ENCODE peak calls at places on chromosomes 11 and 22, in nine cellular contexts. X is GM19239, B is IMR-90, O is LoVo, C is neural progenitor cell, Q is HT1080, T is A172, A is NCI-H2227 treated with DMSO at 0.1 percent for 48 hours, L is T-cell. K is an unnamed sample.

GRCh38 chr11:28900427-28900826 is 792.2 kb downstream of the METTL15 start:
- DNase-seq in X (no peak), B (no peak), O (no peak), C (no peak), Q (no peak), T (no peak), A (no peak), L (no peak), K (no peak)

GRCh38 chr11:9148035-9148434 is 56.6 kb upstream of the SCUBE2 start:
- DNase-seq in X (no peak), B (no peak), O (no peak), C (no peak), Q (no peak), T (no peak), A (no peak), L (no peak), K (no peak)

GRCh38 chr11:102727890-102728289 is 3.1 kb upstream of the MMP8 start:
- DNase-seq in X (no peak), B (peak; percentile 96), O (no peak), C (no peak), Q (peak; percentile 83), T (peak; percentile 2), A (no peak), L (no peak), K (peak; percentile 56)

GRCh38 chr22:36237462-36238347 is 1.6 kb downstream of the APOL2 start:
- DNase-seq in X (peak; percentile 26), B (no peak), O (no peak), C (no peak), Q (no peak), T (no peak), A (no peak), L (no peak), K (peak; percentile 35)

GRCh38 chr22:26172389-26172990 is 3.2 kb downstream of the SEZ6L start:
- DNase-seq in X (peak; percentile 56), B (peak; percentile 4), O (peak; percentile 49), C (peak; percentile 82), Q (no peak), T (peak; percentile 1), A (peak; percentile 28), L (peak; percentile 20), K (peak; percentile 6)

GRCh38 chr11:117918366-117919255 is 10.6 kb downstream of the TMPRSS13 start:
- DNase-seq in X (no peak), B (no peak), O (no peak), C (no peak), Q (no peak), T (no peak), A (no peak), L (no peak), K (no peak)

GRCh38 chr11:66186470-66186869 is 82.0 kb upstream of the RAB1B start:
- DNase-seq in X (no peak), B (no peak), O (no peak), C (no peak), Q (no peak), T (no peak), A (no peak), L (no peak), K (no peak)

GRCh38 chr22:29831186-29831921 is 6.7 kb downstream of the ASCC2 start:
- DNase-seq in X (no peak), B (no peak), O (no peak), C (no peak), Q (no peak), T (no peak), A (no peak), L (no peak), K (no peak)

GRCh38 chr11:118084247-118084646 is 2.5 kb downstream of the SMIM35 start:
- DNase-seq in X (peak; percentile 14), B (no peak), O (peak; percentile 14), C (no peak), Q (no peak), T (no peak), A (no peak), L (no peak), K (no peak)

GRCh38 chr22:26590525-26590858 is 560 bp upstream of the TPST2 start:
- DNase-seq in X (no peak), B (no peak), O (no peak), C (no peak), Q (no peak), T (no peak), A (no peak), L (no peak), K (peak; percentile 22)

GRCh38 chr11:43404836-43405479 is 46.2 kb downstream of the TTC17 start:
- DNase-seq in X (no peak), B (no peak), O (no peak), C (no peak), Q (peak; percentile 4), T (no peak), A (no peak), L (no peak), K (no peak)

GRCh38 chr11:114169321-114169749 is 109.8 kb downstream of the ZBTB16 start:
- DNase-seq in X (no peak), B (no peak), O (no peak), C (no peak), Q (no peak), T (no peak), A (no peak), L (no peak), K (peak; percentile 76)

GRCh38 chr11:128288368-128288767 is 299.0 kb downstream of the ETS1 start:
- DNase-seq in X (no peak), B (peak; percentile 31), O (no peak), C (no peak), Q (no peak), T (peak; percentile 1), A (no peak), L (no peak), K (peak; percentile 39)

GRCh38 chr11:130055637-130056036 is 14.1 kb upstream of the APLP2 start:
- DNase-seq in X (no peak), B (no peak), O (no peak), C (no peak), Q (no peak), T (peak; percentile 21), A (no peak), L (no peak), K (peak; percentile 45)

GRCh38 chr11:18657696-18658095 is 23.6 kb upstream of the SPTY2D1 start:
- DNase-seq in X (no peak), B (no peak), O (no peak), C (no peak), Q (no peak), T (no peak), A (no peak), L (no peak), K (no peak)

GRCh38 chr11:119699227-119699626 is 29.8 kb downstream of the NECTIN1 start:
- DNase-seq in X (no peak), B (no peak), O (no peak), C (no peak), Q (no peak), T (no peak), A (no peak), L (no peak), K (no peak)

GRCh38 chr11:107430525-107430924 is 27.1 kb downstream of the CWF19L2 start:
- DNase-seq in X (no peak), B (no peak), O (no peak), C (no peak), Q (no peak), T (no peak), A (no peak), L (no peak), K (no peak)

GRCh38 chr22:39965749-39966148 is 5.6 kb downstream of the TMA7B start:
- DNase-seq in X (no peak), B (no peak), O (no peak), C (no peak), Q (no peak), T (no peak), A (no peak), L (no peak), K (no peak)

GRCh38 chr11:65315204-65315865 is 669 bp downstream of the CDC42EP2 start:
- DNase-seq in X (peak; percentile 88), B (peak; percentile 68), O (peak; percentile 81), C (peak; percentile 95), Q (peak; percentile 82), T (peak; percentile 61), A (peak; percentile 63), L (peak; percentile 78), K (peak; percentile 70)

GRCh38 chr11:33234397-33235168 is 22.6 kb upstream of the HIPK3 start:
- DNase-seq in X (no peak), B (peak; percentile 3), O (no peak), C (no peak), Q (no peak), T (no peak), A (no peak), L (no peak), K (no peak)

GRCh38 chr11:134049303-134049702 is 19.6 kb upstream of the JAM3 start:
- DNase-seq in X (no peak), B (no peak), O (no peak), C (no peak), Q (no peak), T (no peak), A (no peak), L (no peak), K (no peak)